ENCODE peak calls at places on chromosomes 12 and 14, in four cellular contexts. G, E, Z and H are unnamed samples.

GRCh38 chr12:108670066-108670631 is 36.5 kb upstream of the SELPLG start:
- DNase-seq in G (no peak), E (no peak), Z (no peak), H (no peak)

GRCh38 chr14:66443158-66443695 is 42.9 kb upstream of the CCDC196 start:
- DNase-seq in G (no peak), E (no peak), Z (no peak), H (no peak)

GRCh38 chr12:132049442-132049841 is 94.7 kb downstream of the DDX51 start:
- DNase-seq in G (no peak), E (no peak), Z (no peak), H (no peak)

GRCh38 chr12:124915249-124916236 is 1.1 kb upstream of the UBC start:
- DNase-seq in G (no peak), E (peak; percentile 83), Z (peak; percentile 66), H (peak; percentile 51)

GRCh38 chr12:52156310-52156709 is 35.5 kb downstream of the KRT80 start:
- DNase-seq in G (no peak), E (no peak), Z (no peak), H (no peak)

GRCh38 chr12:24839268-24839791 is 109.6 kb downstream of the BCAT1 start:
- DNase-seq in G (no peak), E (no peak), Z (no peak), H (no peak)

GRCh38 chr12:108367436-108367835 is 28.3 kb upstream of the CMKLR1 start:
- DNase-seq in G (no peak), E (no peak), Z (peak; percentile 26), H (peak; percentile 25)

GRCh38 chr12:104669851-104670337 is 213.1 kb downstream of the CHST11 start:
- DNase-seq in G (no peak), E (peak; percentile 56), Z (peak; percentile 50), H (peak; percentile 80)

GRCh38 chr12:28190321-28191017 is at the start of gene CCDC91:
- DNase-seq in G (peak; percentile 85), E (peak; percentile 89), Z (peak; percentile 87), H (peak; percentile 93)

GRCh38 chr14:97267509-97267908 is 470.3 kb downstream of the VRK1 start:
- DNase-seq in G (no peak), E (no peak), Z (no peak), H (no peak)

GRCh38 chr12:19757317-19757877 is 318.1 kb downstream of the AEBP2 start:
- DNase-seq in G (peak; percentile 2), E (no peak), Z (no peak), H (no peak)

GRCh38 chr12:50986961-50987737 is 34.8 kb downstream of the HIGD1C start:
- DNase-seq in G (no peak), E (peak; percentile 85), Z (no peak), H (peak; percentile 58)

GRCh38 chr12:89245090-89245489 is 107.2 kb downstream of the DUSP6 start:
- DNase-seq in G (no peak), E (no peak), Z (no peak), H (no peak)

GRCh38 chr14:105061428-105062047 is 3.7 kb downstream of the GPR132 start:
- DNase-seq in G (no peak), E (peak; percentile 46), Z (peak; percentile 62), H (no peak)

GRCh38 chr14:96852823-96853422 is 55.7 kb downstream of the VRK1 start:
- DNase-seq in G (no peak), E (peak; percentile 22), Z (no peak), H (peak; percentile 23)

GRCh38 chr14:70811065-70811464 is 1.8 kb upstream of the MAP3K9 start:
- DNase-seq in G (no peak), E (no peak), Z (no peak), H (no peak)

GRCh38 chr12:92417343-92417742 is 271.7 kb upstream of the BTG1 start:
- DNase-seq in G (no peak), E (no peak), Z (no peak), H (no peak)

GRCh38 chr14:59013672-59014298 is 174.7 kb upstream of the DAAM1 start:
- DNase-seq in G (no peak), E (no peak), Z (no peak), H (no peak)

GRCh38 chr12:45131506-45131905 is 80.6 kb upstream of the DBX2 start:
- DNase-seq in G (no peak), E (no peak), Z (no peak), H (no peak)

GRCh38 chr12:53179694-53180269 is 740 bp upstream of the ZNF740 start:
- DNase-seq in G (no peak), E (peak; percentile 54), Z (no peak), H (peak; percentile 50)

GRCh38 chr12:48686037-48686595 is 4.1 kb upstream of the KANSL2 start:
- DNase-seq in G (no peak), E (no peak), Z (no peak), H (no peak)

GRCh38 chr12:71754461-71755145 is at the start of gene RAB21:
- DNase-seq in G (peak; percentile 99), E (peak; percentile 99), Z (peak; percentile 99), H (peak; percentile 99)

GRCh38 chr12:104687823-104688573 is 231.2 kb downstream of the CHST11 start:
- DNase-seq in G (no peak), E (no peak), Z (no peak), H (no peak)

GRCh38 chr12:116318738-116319050 is 41.2 kb upstream of the MED13L start:
- DNase-seq in G (no peak), E (no peak), Z (no peak), H (no peak)

GRCh38 chr12:16573652-16574077 is 32.3 kb downstream of the LMO3 start:
- DNase-seq in G (no peak), E (no peak), Z (peak; percentile 43), H (no peak)

GRCh38 chr12:48296586-48297396 is 53.9 kb downstream of the ZNF641 start:
- DNase-seq in G (no peak), E (peak; percentile 85), Z (peak; percentile 83), H (peak; percentile 94)

GRCh38 chr12:132426349-132427176 is 63.4 kb upstream of the FBRSL1 start:
- DNase-seq in G (no peak), E (no peak), Z (no peak), H (no peak)

GRCh38 chr12:46554461-46554860 is 181.9 kb upstream of the SLC38A2 start:
- DNase-seq in G (no peak), E (no peak), Z (no peak), H (no peak)

GRCh38 chr14:44700184-44700583 is 193.1 kb upstream of the FSCB start:
- DNase-seq in G (no peak), E (no peak), Z (no peak), H (no peak)

GRCh38 chr14:66643344-66643743 is 135.4 kb downstream of the GPHN start:
- DNase-seq in G (no peak), E (no peak), Z (no peak), H (no peak)

GRCh38 chr12:113900711-113901110 is 65.4 kb downstream of the RBM19 start:
- DNase-seq in G (no peak), E (no peak), Z (no peak), H (no peak)

GRCh38 chr12:93868771-93869170 is 191.6 kb downstream of the CRADD start:
- DNase-seq in G (no peak), E (no peak), Z (no peak), H (peak; percentile 30)

GRCh38 chr12:82144505-82144904 is 213.7 kb downstream of the CCDC59 start:
- DNase-seq in G (no peak), E (no peak), Z (no peak), H (no peak)

GRCh38 chr14:24839617-24840203 is 205.7 kb upstream of the GZMB start:
- DNase-seq in G (no peak), E (peak; percentile 59), Z (no peak), H (no peak)

GRCh38 chr12:94172031-94172430 is 23.7 kb downstream of the PLXNC1 start:
- DNase-seq in G (no peak), E (peak; percentile 32), Z (no peak), H (no peak)

GRCh38 chr12:87924149-87924548 is 105.1 kb downstream of the C12orf50 start:
- DNase-seq in G (no peak), E (no peak), Z (no peak), H (no peak)

GRCh38 chr12:124386059-124386458 is 91.2 kb downstream of the RFLNA start:
- DNase-seq in G (no peak), E (no peak), Z (no peak), H (peak; percentile 62)

GRCh38 chr12:89126712-89127111 is 225.6 kb downstream of the DUSP6 start:
- DNase-seq in G (no peak), E (no peak), Z (no peak), H (no peak)